ENCODE peak calls at places on chromosomes 4 and X, in seven cellular contexts. B, U, E, M, S, F and O are unnamed samples.

GRCh38 chr4:114116861-114117260 is 137.4 kb upstream of the ARSJ start:
- DNase-seq in B (no peak), U (no peak), E (no peak), M (no peak), S (no peak), F (no peak), O (no peak)

GRCh38 chr4:6228158-6229067 is 28.1 kb upstream of the JAKMIP1 start:
- DNase-seq in B (no peak), U (no peak), E (no peak), M (no peak), S (no peak), F (no peak), O (no peak)

GRCh38 chr4:34170941-34171340 is 2073.4 kb downstream of the ARAP2 start:
- DNase-seq in B (peak), U (no peak), E (no peak), M (no peak), S (no peak), F (no peak), O (no peak)

GRCh38 chr4:45971108-45971507 is 152.7 kb downstream of the GABRG1 start:
- DNase-seq in B (no peak), U (no peak), E (no peak), M (no peak), S (no peak), F (no peak), O (no peak)

GRCh38 chrX:11189097-11189496 is 78.0 kb downstream of the HCCS start:
- DNase-seq in B (no peak), U (no peak), E (no peak), M (no peak), S (no peak), F (no peak), O (no peak)

GRCh38 chr4:26136615-26137014 is 184.2 kb upstream of the RBPJ start:
- DNase-seq in B (no peak), U (no peak), E (no peak), M (no peak), S (no peak), F (no peak), O (no peak)

GRCh38 chr4:82785248-82786003 is 13.2 kb downstream of the SCD5 start:
- DNase-seq in B (peak), U (no peak), E (no peak), M (no peak), S (peak), F (no peak), O (peak)

GRCh38 chrX:20382518-20383291 is 116.0 kb upstream of the RPS6KA3 start:
- DNase-seq in B (peak), U (no peak), E (no peak), M (no peak), S (no peak), F (no peak), O (no peak)

GRCh38 chrX:122866527-122866926 is 317.6 kb upstream of the GRIA3 start:
- DNase-seq in B (peak), U (no peak), E (no peak), M (peak), S (peak), F (no peak), O (no peak)

GRCh38 chr4:41725254-41725653 is 23.3 kb downstream of the PHOX2B start:
- DNase-seq in B (no peak), U (no peak), E (no peak), M (no peak), S (no peak), F (no peak), O (no peak)

GRCh38 chrX:3811331-3812311 is 98.2 kb upstream of the PRKX start:
- DNase-seq in B (peak), U (peak), E (peak), M (peak), S (no peak), F (no peak), O (peak)

GRCh38 chr4:110618091-110619000 is 4.5 kb downstream of the PITX2 start:
- DNase-seq in B (no peak), U (no peak), E (no peak), M (no peak), S (no peak), F (peak), O (no peak)

GRCh38 chrX:138775501-138775900 is 64.0 kb upstream of the FGF13 start:
- DNase-seq in B (peak), U (no peak), E (peak), M (peak), S (no peak), F (no peak), O (no peak)

GRCh38 chr4:16113741-16114140 is 29.9 kb upstream of the PROM1 start:
- DNase-seq in B (no peak), U (no peak), E (no peak), M (no peak), S (no peak), F (no peak), O (no peak)

GRCh38 chr4:182874158-182874855 is 42.9 kb downstream of the DCTD start:
- DNase-seq in B (no peak), U (no peak), E (no peak), M (no peak), S (no peak), F (no peak), O (no peak)

GRCh38 chr4:183960021-183960420 is 54.9 kb downstream of the STOX2 start:
- DNase-seq in B (peak), U (no peak), E (no peak), M (peak), S (peak), F (peak), O (no peak)

GRCh38 chrX:74438771-74439170 is 17.5 kb downstream of the SLC16A2 start:
- DNase-seq in B (peak), U (no peak), E (no peak), M (no peak), S (no peak), F (no peak), O (no peak)

GRCh38 chrX:102651968-102652744 is 873 bp downstream of the GPRASP1 start:
- DNase-seq in B (no peak), U (peak), E (peak), M (no peak), S (no peak), F (peak), O (no peak)

GRCh38 chrX:108156082-108156481 is 64.5 kb downstream of the ATG4A start:
- DNase-seq in B (no peak), U (no peak), E (no peak), M (no peak), S (no peak), F (no peak), O (no peak)

GRCh38 chr4:2882341-2882740 is 38.7 kb downstream of the ADD1 start:
- DNase-seq in B (no peak), U (no peak), E (no peak), M (no peak), S (no peak), F (no peak), O (no peak)

GRCh38 chrX:118495958-118496762 is 545 bp downstream of the DOCK11 start:
- DNase-seq in B (peak), U (peak), E (peak), M (peak), S (no peak), F (peak), O (peak)

GRCh38 chr4:145618210-145618911 is 824 bp upstream of the MMAA start:
- DNase-seq in B (no peak), U (peak), E (peak), M (peak), S (no peak), F (peak), O (peak)

GRCh38 chr4:71860643-71861042 is 76.8 kb upstream of the GC start:
- DNase-seq in B (no peak), U (no peak), E (no peak), M (peak), S (no peak), F (no peak), O (no peak)

GRCh38 chr4:35364321-35364870 is 879.9 kb downstream of the ARAP2 start:
- DNase-seq in B (no peak), U (no peak), E (no peak), M (no peak), S (no peak), F (no peak), O (no peak)

GRCh38 chr4:186351672-186352194 is 85.7 kb downstream of the F11 start:
- DNase-seq in B (no peak), U (no peak), E (no peak), M (no peak), S (no peak), F (no peak), O (no peak)

GRCh38 chr4:10041036-10041435 is 19.7 kb upstream of the SLC2A9 start:
- DNase-seq in B (no peak), U (no peak), E (no peak), M (no peak), S (no peak), F (no peak), O (no peak)

GRCh38 chr4:147548251-147548650 is 67.4 kb downstream of the EDNRA start:
- DNase-seq in B (no peak), U (no peak), E (no peak), M (no peak), S (no peak), F (no peak), O (no peak)

GRCh38 chr4:138927065-138927464 is 88.5 kb upstream of the NOCT start:
- DNase-seq in B (no peak), U (no peak), E (no peak), M (no peak), S (no peak), F (no peak), O (no peak)

GRCh38 chr4:45944000-45944399 is 179.9 kb downstream of the GABRG1 start:
- DNase-seq in B (no peak), U (no peak), E (no peak), M (peak), S (no peak), F (no peak), O (no peak)

GRCh38 chr4:77349796-77350195 is 192.8 kb downstream of the CCNG2 start:
- DNase-seq in B (no peak), U (no peak), E (no peak), M (no peak), S (no peak), F (no peak), O (no peak)

GRCh38 chr4:10172278-10173038 is 55.9 kb upstream of the WDR1 start:
- DNase-seq in B (peak), U (no peak), E (no peak), M (no peak), S (no peak), F (no peak), O (no peak)

GRCh38 chr4:100504086-100504874 is 13.5 kb downstream of the EMCN start:
- DNase-seq in B (peak), U (no peak), E (no peak), M (peak), S (no peak), F (no peak), O (no peak)